ENCODE peak calls at places on chromosomes 12 and 14, in eight cellular contexts. D, T, E, P, Q, I, V and F are unnamed samples.

GRCh38 chr12:45125997-45126396 is 75.1 kb upstream of the DBX2 start:
- DNase-seq in I (no peak), E (no peak), V (no peak), Q (no peak), T (no peak), P (no peak), D (no peak), F (no peak)

GRCh38 chr14:94110552-94111181 is at the start of gene IFI27:
- DNase-seq in Q (no peak), V (no peak), D (no peak), P (no peak), T (no peak), I (no peak), E (peak; percentile 96), F (peak; percentile 37)

GRCh38 chr14:26381405-26381804 is 216.4 kb downstream of the NOVA1 start:
- DNase-seq in D (no peak), T (no peak), P (no peak), E (no peak), V (no peak), I (no peak), Q (no peak), F (no peak)

GRCh38 chr12:16531623-16532022 is 74.3 kb downstream of the LMO3 start:
- DNase-seq in D (no peak), E (no peak), T (no peak), Q (no peak), V (no peak), P (no peak), I (peak; percentile 21), F (no peak)

GRCh38 chr12:28610401-28611114 is 420.3 kb downstream of the CCDC91 start:
- DNase-seq in Q (no peak), V (no peak), D (no peak), E (no peak), T (no peak), P (no peak), I (no peak), F (no peak)

GRCh38 chr14:52949711-52950409 is 990 bp downstream of the FERMT2 start:
- DNase-seq in I (no peak), E (peak; percentile 43), Q (no peak), P (no peak), V (no peak), T (peak; percentile 30), D (no peak), F (peak; percentile 55)

GRCh38 chr12:58349161-58349560 is 407.8 kb downstream of the ATP23 start:
- DNase-seq in P (no peak), Q (no peak), V (no peak), T (no peak), E (no peak), I (no peak), D (no peak), F (no peak)

GRCh38 chr12:1594045-1594294 is 411 bp downstream of the FBXL14 start:
- DNase-seq in P (no peak), I (no peak), V (peak; percentile 46), T (no peak), E (peak; percentile 23), D (peak; percentile 70), Q (peak; percentile 61), F (peak; percentile 73)

GRCh38 chr12:117514016-117514415 is 152.6 kb upstream of the NOS1 start:
- DNase-seq in P (no peak), E (no peak), D (no peak), V (no peak), Q (no peak), T (no peak), I (no peak), F (no peak)